ENCODE peak calls at places on chromosomes 2 and 18, in four cellular contexts. One of them, this sample, is unnamed.

GRCh38 chr2:201797175-201797840 is 9.0 kb upstream of the CDK15 start:
- DNase-seq in OCI-LY7: no peak
- DNase-seq in stimulated activated effector memory CD8-positive, alpha-beta T cell treated with anti-CD3 and anti-CD28 coated beads, Interleukin-12 subunit alpha, Interleukin-12 subunit beta, amount 100 ng/mL, for 72 hours: no peak
- DNase-seq in NCI-H524: no peak
- DNase-seq in this sample: no peak

GRCh38 chr2:113282747-113283533 is 4.2 kb upstream of the PAX8 start:
- DNase-seq in OCI-LY7: no peak
- DNase-seq in stimulated activated effector memory CD8-positive, alpha-beta T cell treated with anti-CD3 and anti-CD28 coated beads, Interleukin-12 subunit alpha, Interleukin-12 subunit beta, amount 100 ng/mL, for 72 hours: no peak
- DNase-seq in NCI-H524: no peak
- DNase-seq in this sample: no peak

GRCh38 chr2:64675860-64676259 is 22.1 kb upstream of the SERTAD2 start:
- DNase-seq in OCI-LY7: no peak
- DNase-seq in stimulated activated effector memory CD8-positive, alpha-beta T cell treated with anti-CD3 and anti-CD28 coated beads, Interleukin-12 subunit alpha, Interleukin-12 subunit beta, amount 100 ng/mL, for 72 hours: no peak
- DNase-seq in NCI-H524: no peak
- DNase-seq in this sample: peak

GRCh38 chr2:118981627-118982026 is 39.6 kb downstream of the MARCO start:
- DNase-seq in OCI-LY7: no peak
- DNase-seq in stimulated activated effector memory CD8-positive, alpha-beta T cell treated with anti-CD3 and anti-CD28 coated beads, Interleukin-12 subunit alpha, Interleukin-12 subunit beta, amount 100 ng/mL, for 72 hours: no peak
- DNase-seq in NCI-H524: no peak
- DNase-seq in this sample: no peak

GRCh38 chr2:80231421-80231820 is 73.1 kb downstream of the LRRTM1 start:
- DNase-seq in OCI-LY7: no peak
- DNase-seq in stimulated activated effector memory CD8-positive, alpha-beta T cell treated with anti-CD3 and anti-CD28 coated beads, Interleukin-12 subunit alpha, Interleukin-12 subunit beta, amount 100 ng/mL, for 72 hours: no peak
- DNase-seq in NCI-H524: no peak
- DNase-seq in this sample: no peak

GRCh38 chr2:109438146-109438545 is 175.6 kb downstream of the SEPTIN10 start:
- DNase-seq in OCI-LY7: no peak
- DNase-seq in stimulated activated effector memory CD8-positive, alpha-beta T cell treated with anti-CD3 and anti-CD28 coated beads, Interleukin-12 subunit alpha, Interleukin-12 subunit beta, amount 100 ng/mL, for 72 hours: no peak
- DNase-seq in NCI-H524: no peak
- DNase-seq in this sample: no peak

GRCh38 chr18:38087538-38087937 is 521.9 kb upstream of the CELF4 start:
- DNase-seq in OCI-LY7: no peak
- DNase-seq in stimulated activated effector memory CD8-positive, alpha-beta T cell treated with anti-CD3 and anti-CD28 coated beads, Interleukin-12 subunit alpha, Interleukin-12 subunit beta, amount 100 ng/mL, for 72 hours: no peak
- DNase-seq in NCI-H524: no peak
- DNase-seq in this sample: no peak

GRCh38 chr18:46632401-46633089 is 24.5 kb downstream of the LOXHD1 start:
- DNase-seq in OCI-LY7: no peak
- DNase-seq in stimulated activated effector memory CD8-positive, alpha-beta T cell treated with anti-CD3 and anti-CD28 coated beads, Interleukin-12 subunit alpha, Interleukin-12 subunit beta, amount 100 ng/mL, for 72 hours: no peak
- DNase-seq in NCI-H524: peak
- DNase-seq in this sample: no peak

GRCh38 chr2:190468814-190469569 is 60.8 kb downstream of the MFSD6 start:
- DNase-seq in OCI-LY7: peak
- DNase-seq in stimulated activated effector memory CD8-positive, alpha-beta T cell treated with anti-CD3 and anti-CD28 coated beads, Interleukin-12 subunit alpha, Interleukin-12 subunit beta, amount 100 ng/mL, for 72 hours: no peak
- DNase-seq in NCI-H524: peak
- DNase-seq in this sample: no peak

GRCh38 chr2:183219853-183220252 is 95.6 kb downstream of the NUP35 start:
- DNase-seq in OCI-LY7: no peak
- DNase-seq in stimulated activated effector memory CD8-positive, alpha-beta T cell treated with anti-CD3 and anti-CD28 coated beads, Interleukin-12 subunit alpha, Interleukin-12 subunit beta, amount 100 ng/mL, for 72 hours: no peak
- DNase-seq in NCI-H524: no peak
- DNase-seq in this sample: no peak

GRCh38 chr2:160110674-160111239 is 48.3 kb upstream of the PLA2R1 start:
- DNase-seq in OCI-LY7: no peak
- DNase-seq in stimulated activated effector memory CD8-positive, alpha-beta T cell treated with anti-CD3 and anti-CD28 coated beads, Interleukin-12 subunit alpha, Interleukin-12 subunit beta, amount 100 ng/mL, for 72 hours: no peak
- DNase-seq in NCI-H524: no peak
- DNase-seq in this sample: no peak

GRCh38 chr18:79869591-79870368 is 72.0 kb downstream of the KCNG2 start:
- DNase-seq in OCI-LY7: no peak
- DNase-seq in stimulated activated effector memory CD8-positive, alpha-beta T cell treated with anti-CD3 and anti-CD28 coated beads, Interleukin-12 subunit alpha, Interleukin-12 subunit beta, amount 100 ng/mL, for 72 hours: no peak
- DNase-seq in NCI-H524: no peak
- DNase-seq in this sample: no peak

GRCh38 chr2:3628241-3628679 is 29.7 kb upstream of the ALLC start:
- DNase-seq in OCI-LY7: no peak
- DNase-seq in stimulated activated effector memory CD8-positive, alpha-beta T cell treated with anti-CD3 and anti-CD28 coated beads, Interleukin-12 subunit alpha, Interleukin-12 subunit beta, amount 100 ng/mL, for 72 hours: no peak
- DNase-seq in NCI-H524: no peak
- DNase-seq in this sample: no peak

GRCh38 chr18:36309436-36310391 is 12.2 kb downstream of the FHOD3 start:
- DNase-seq in OCI-LY7: no peak
- DNase-seq in stimulated activated effector memory CD8-positive, alpha-beta T cell treated with anti-CD3 and anti-CD28 coated beads, Interleukin-12 subunit alpha, Interleukin-12 subunit beta, amount 100 ng/mL, for 72 hours: no peak
- DNase-seq in NCI-H524: no peak
- DNase-seq in this sample: no peak

GRCh38 chr2:38991899-38992298 is 102.2 kb downstream of the ARHGEF33 start:
- DNase-seq in OCI-LY7: no peak
- DNase-seq in stimulated activated effector memory CD8-positive, alpha-beta T cell treated with anti-CD3 and anti-CD28 coated beads, Interleukin-12 subunit alpha, Interleukin-12 subunit beta, amount 100 ng/mL, for 72 hours: no peak
- DNase-seq in NCI-H524: no peak
- DNase-seq in this sample: no peak

GRCh38 chr2:240876035-240876474 is 7.4 kb downstream of the AGXT start:
- DNase-seq in OCI-LY7: no peak
- DNase-seq in stimulated activated effector memory CD8-positive, alpha-beta T cell treated with anti-CD3 and anti-CD28 coated beads, Interleukin-12 subunit alpha, Interleukin-12 subunit beta, amount 100 ng/mL, for 72 hours: no peak
- DNase-seq in NCI-H524: no peak
- DNase-seq in this sample: no peak

GRCh38 chr2:148263890-148264289 is 243.0 kb downstream of the MBD5 start:
- DNase-seq in OCI-LY7: no peak
- DNase-seq in stimulated activated effector memory CD8-positive, alpha-beta T cell treated with anti-CD3 and anti-CD28 coated beads, Interleukin-12 subunit alpha, Interleukin-12 subunit beta, amount 100 ng/mL, for 72 hours: no peak
- DNase-seq in NCI-H524: no peak
- DNase-seq in this sample: no peak

GRCh38 chr2:101762451-101763171 is 65.1 kb downstream of the MAP4K4 start:
- DNase-seq in OCI-LY7: no peak
- DNase-seq in stimulated activated effector memory CD8-positive, alpha-beta T cell treated with anti-CD3 and anti-CD28 coated beads, Interleukin-12 subunit alpha, Interleukin-12 subunit beta, amount 100 ng/mL, for 72 hours: no peak
- DNase-seq in NCI-H524: peak
- DNase-seq in this sample: no peak

GRCh38 chr2:67899187-67899586 is 163.6 kb downstream of the C1D start:
- DNase-seq in OCI-LY7: no peak
- DNase-seq in stimulated activated effector memory CD8-positive, alpha-beta T cell treated with anti-CD3 and anti-CD28 coated beads, Interleukin-12 subunit alpha, Interleukin-12 subunit beta, amount 100 ng/mL, for 72 hours: no peak
- DNase-seq in NCI-H524: no peak
- DNase-seq in this sample: no peak

GRCh38 chr2:177295479-177295878 is 31.0 kb upstream of the NFE2L2 start:
- DNase-seq in OCI-LY7: no peak
- DNase-seq in stimulated activated effector memory CD8-positive, alpha-beta T cell treated with anti-CD3 and anti-CD28 coated beads, Interleukin-12 subunit alpha, Interleukin-12 subunit beta, amount 100 ng/mL, for 72 hours: no peak
- DNase-seq in NCI-H524: no peak
- DNase-seq in this sample: no peak

GRCh38 chr2:61013382-61013781 is 4.1 kb upstream of the PEX13 start:
- DNase-seq in OCI-LY7: no peak
- DNase-seq in stimulated activated effector memory CD8-positive, alpha-beta T cell treated with anti-CD3 and anti-CD28 coated beads, Interleukin-12 subunit alpha, Interleukin-12 subunit beta, amount 100 ng/mL, for 72 hours: no peak
- DNase-seq in NCI-H524: no peak
- DNase-seq in this sample: no peak

GRCh38 chr2:10982931-10983701 is 71.4 kb downstream of the KCNF1 start:
- DNase-seq in OCI-LY7: no peak
- DNase-seq in stimulated activated effector memory CD8-positive, alpha-beta T cell treated with anti-CD3 and anti-CD28 coated beads, Interleukin-12 subunit alpha, Interleukin-12 subunit beta, amount 100 ng/mL, for 72 hours: no peak
- DNase-seq in NCI-H524: peak
- DNase-seq in this sample: no peak

GRCh38 chr2:8563814-8564474 is 117.9 kb upstream of the ID2 start:
- DNase-seq in OCI-LY7: no peak
- DNase-seq in stimulated activated effector memory CD8-positive, alpha-beta T cell treated with anti-CD3 and anti-CD28 coated beads, Interleukin-12 subunit alpha, Interleukin-12 subunit beta, amount 100 ng/mL, for 72 hours: no peak
- DNase-seq in NCI-H524: no peak
- DNase-seq in this sample: no peak

GRCh38 chr18:67510831-67511230 is 5.7 kb downstream of the DSEL start:
- DNase-seq in OCI-LY7: no peak
- DNase-seq in stimulated activated effector memory CD8-positive, alpha-beta T cell treated with anti-CD3 and anti-CD28 coated beads, Interleukin-12 subunit alpha, Interleukin-12 subunit beta, amount 100 ng/mL, for 72 hours: no peak
- DNase-seq in NCI-H524: no peak
- DNase-seq in this sample: no peak

GRCh38 chr2:1571477-1572417 is 158.5 kb downstream of the TPO start:
- DNase-seq in OCI-LY7: no peak
- DNase-seq in stimulated activated effector memory CD8-positive, alpha-beta T cell treated with anti-CD3 and anti-CD28 coated beads, Interleukin-12 subunit alpha, Interleukin-12 subunit beta, amount 100 ng/mL, for 72 hours: no peak
- DNase-seq in NCI-H524: no peak
- DNase-seq in this sample: no peak

GRCh38 chr18:45783097-45784075 is 42.1 kb upstream of the SIGLEC15 start:
- DNase-seq in OCI-LY7: no peak
- DNase-seq in stimulated activated effector memory CD8-positive, alpha-beta T cell treated with anti-CD3 and anti-CD28 coated beads, Interleukin-12 subunit alpha, Interleukin-12 subunit beta, amount 100 ng/mL, for 72 hours: no peak
- DNase-seq in NCI-H524: no peak
- DNase-seq in this sample: no peak

GRCh38 chr2:234497592-234498023 is 727 bp upstream of the ARL4C start:
- DNase-seq in OCI-LY7: no peak
- DNase-seq in stimulated activated effector memory CD8-positive, alpha-beta T cell treated with anti-CD3 and anti-CD28 coated beads, Interleukin-12 subunit alpha, Interleukin-12 subunit beta, amount 100 ng/mL, for 72 hours: no peak
- DNase-seq in NCI-H524: no peak
- DNase-seq in this sample: no peak

GRCh38 chr18:49023938-49024341 is 73.2 kb upstream of the SMAD7 start:
- DNase-seq in OCI-LY7: peak
- DNase-seq in stimulated activated effector memory CD8-positive, alpha-beta T cell treated with anti-CD3 and anti-CD28 coated beads, Interleukin-12 subunit alpha, Interleukin-12 subunit beta, amount 100 ng/mL, for 72 hours: no peak
- DNase-seq in NCI-H524: no peak
- DNase-seq in this sample: no peak

GRCh38 chr2:20455076-20455587 is 8.3 kb downstream of the RHOB start:
- DNase-seq in OCI-LY7: no peak
- DNase-seq in stimulated activated effector memory CD8-positive, alpha-beta T cell treated with anti-CD3 and anti-CD28 coated beads, Interleukin-12 subunit alpha, Interleukin-12 subunit beta, amount 100 ng/mL, for 72 hours: no peak
- DNase-seq in NCI-H524: no peak
- DNase-seq in this sample: no peak

GRCh38 chr18:74139888-74140287 is 7.7 kb downstream of the FBXO15 start:
- DNase-seq in OCI-LY7: no peak
- DNase-seq in stimulated activated effector memory CD8-positive, alpha-beta T cell treated with anti-CD3 and anti-CD28 coated beads, Interleukin-12 subunit alpha, Interleukin-12 subunit beta, amount 100 ng/mL, for 72 hours: no peak
- DNase-seq in NCI-H524: no peak
- DNase-seq in this sample: peak

GRCh38 chr2:15588329-15588919 is 3.2 kb upstream of the DDX1 start:
- DNase-seq in OCI-LY7: peak
- DNase-seq in stimulated activated effector memory CD8-positive, alpha-beta T cell treated with anti-CD3 and anti-CD28 coated beads, Interleukin-12 subunit alpha, Interleukin-12 subunit beta, amount 100 ng/mL, for 72 hours: peak
- DNase-seq in NCI-H524: peak
- DNase-seq in this sample: peak

GRCh38 chr2:51710222-51710621 is 678.3 kb upstream of the NRXN1 start:
- DNase-seq in OCI-LY7: peak
- DNase-seq in stimulated activated effector memory CD8-positive, alpha-beta T cell treated with anti-CD3 and anti-CD28 coated beads, Interleukin-12 subunit alpha, Interleukin-12 subunit beta, amount 100 ng/mL, for 72 hours: no peak
- DNase-seq in NCI-H524: no peak
- DNase-seq in this sample: peak

GRCh38 chr2:71743995-71744675 is 290.8 kb downstream of the DYSF start:
- DNase-seq in OCI-LY7: no peak
- DNase-seq in stimulated activated effector memory CD8-positive, alpha-beta T cell treated with anti-CD3 and anti-CD28 coated beads, Interleukin-12 subunit alpha, Interleukin-12 subunit beta, amount 100 ng/mL, for 72 hours: peak
- DNase-seq in NCI-H524: no peak
- DNase-seq in this sample: no peak

GRCh38 chr2:131035112-131035825 is 58.0 kb downstream of the FAM168B start:
- DNase-seq in OCI-LY7: no peak
- DNase-seq in stimulated activated effector memory CD8-positive, alpha-beta T cell treated with anti-CD3 and anti-CD28 coated beads, Interleukin-12 subunit alpha, Interleukin-12 subunit beta, amount 100 ng/mL, for 72 hours: peak
- DNase-seq in NCI-H524: no peak
- DNase-seq in this sample: no peak

This sample was measured in activated CD4-positive, alpha-beta T cell treated with anti-CD3 and anti-CD28 coated beads for 36 hours.